ENCODE peak calls at places on chromosomes 16 and 17, in seven cellular contexts. S, K, Z, W, V, A and P are unnamed samples.

GRCh38 chr17:45290269-45290765 is 26.5 kb downstream of the MAP3K14 start:
- DNase-seq in Z (peak; percentile 14), S (no peak), A (no peak), W (no peak), K (no peak), V (no peak), P (no peak)

GRCh38 chr17:44707755-44708400 is 587 bp upstream of the DBF4B start:
- DNase-seq in K (no peak), W (no peak), V (no peak), Z (no peak), A (no peak), S (no peak), P (no peak)

GRCh38 chr16:4869147-4869790 is 22.0 kb downstream of the UBN1 start:
- DNase-seq in A (no peak), K (peak; percentile 72), W (peak; percentile 59), Z (peak; percentile 52), V (no peak), S (no peak), P (no peak)

GRCh38 chr17:70906808-70907207 is 737.5 kb downstream of the KCNJ2 start:
- DNase-seq in S (no peak), V (peak; percentile 87), W (no peak), A (no peak), Z (no peak), K (no peak), P (no peak)

GRCh38 chr16:68645494-68646388 is 631 bp downstream of the CDH3 start:
- DNase-seq in A (no peak), S (no peak), W (no peak), K (peak; percentile 26), Z (no peak), V (no peak), P (no peak)

GRCh38 chr16:29985271-29985811 is 10.1 kb downstream of the HIRIP3 start:
- DNase-seq in A (no peak), Z (no peak), V (no peak), W (no peak), S (no peak), K (no peak), P (no peak)

GRCh38 chr16:11170696-11171447 is 85.1 kb downstream of the SOCS1 start:
- DNase-seq in V (no peak), W (no peak), S (no peak), Z (no peak), A (no peak), K (no peak), P (no peak)

GRCh38 chr16:50244504-50245416 is 21.6 kb upstream of the ADCY7 start:
- DNase-seq in V (no peak), K (no peak), W (no peak), A (no peak), Z (no peak), S (no peak), P (no peak)

GRCh38 chr17:82105882-82106696 is 8.1 kb upstream of the FASN start:
- DNase-seq in Z (peak; percentile 54), K (peak; percentile 71), S (peak; percentile 31), A (no peak), W (peak; percentile 83), V (peak; percentile 35), P (peak; percentile 64)

GRCh38 chr17:59332890-59333377 is 1.5 kb downstream of the YPEL2 start:
- DNase-seq in S (no peak), Z (peak; percentile 48), V (no peak), K (peak; percentile 48), A (no peak), W (peak; percentile 33), P (no peak)

GRCh38 chr17:62062313-62062712 is 2.8 kb downstream of the MED13 start:
- DNase-seq in K (no peak), A (no peak), S (no peak), Z (no peak), W (no peak), V (peak; percentile 40), P (no peak)

GRCh38 chr17:6548034-6548433 is 8.3 kb downstream of the PITPNM3 start:
- DNase-seq in V (peak; percentile 7), K (no peak), A (no peak), Z (no peak), W (no peak), S (no peak), P (no peak)

GRCh38 chr17:58525239-58525638 is 10.8 kb upstream of the MTMR4 start:
- DNase-seq in Z (peak; percentile 66), S (no peak), A (no peak), V (peak; percentile 90), K (peak; percentile 38), W (no peak), P (peak; percentile 30)

GRCh38 chr16:10349851-10350250 is 36.0 kb upstream of the ATF7IP2 start:
- DNase-seq in A (no peak), V (no peak), S (no peak), W (no peak), K (no peak), Z (no peak), P (no peak)

GRCh38 chr16:84467256-84467655 is 37.2 kb downstream of the MEAK7 start:
- DNase-seq in V (no peak), K (no peak), W (no peak), Z (no peak), A (peak; percentile 9), S (no peak), P (no peak)
- H3K4me1 ChIP-seq in V (no peaks in the 10 kb centered on the region), K (no peaks in the 10 kb centered on the region), W (no peaks in the 10 kb centered on the region), Z (no peaks in the 10 kb centered on the region), A (no peaks in the 10 kb centered on the region), S (no peaks in the 10 kb centered on the region), P (no peaks in the 10 kb centered on the region)

DNA sequence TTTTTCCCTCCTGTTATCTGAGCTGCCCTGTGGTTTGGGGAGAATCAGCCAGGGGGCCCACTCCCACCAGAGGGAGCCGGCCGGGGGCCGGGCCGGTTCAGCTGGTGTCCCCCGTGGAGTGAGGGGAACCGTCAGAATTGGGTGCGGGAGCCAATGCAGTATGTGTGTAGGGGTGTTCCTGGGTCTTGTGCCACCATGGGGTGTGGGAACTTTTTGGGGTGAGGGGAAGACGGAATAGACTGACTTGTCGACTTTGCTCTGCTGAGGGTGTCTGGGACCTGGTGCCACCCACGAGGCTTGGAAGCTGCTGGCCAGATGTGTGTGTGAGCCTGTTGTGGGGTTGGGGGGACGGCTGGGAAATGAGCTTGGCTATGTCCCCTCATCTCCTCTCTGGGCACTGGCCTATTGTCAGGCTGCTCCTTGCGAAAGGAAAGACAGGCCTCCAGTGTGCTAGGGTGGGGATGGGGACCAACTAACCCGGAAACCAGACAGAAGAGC is 9.9 kb downstream of the RARA start:
- DNase-seq in K (no peak), A (no peak), V (no peak), Z (peak; percentile 23), S (peak; percentile 23), W (no peak), P (no peak)
- H3K4me1 ChIP-seq in K (peaks cover 92% of the 10 kb centered on the region), A (peaks cover 86% of the 10 kb centered on the region), V (peaks cover 60% of the 10 kb centered on the region), Z (peaks cover 72% of the 10 kb centered on the region), S (peaks cover 75% of the 10 kb centered on the region), W (peaks cover 94% of the 10 kb centered on the region), P (peaks cover 52% of the 10 kb centered on the region)

GRCh38 chr16:70523621-70524405 is at the start of gene SF3B3:
- DNase-seq in V (no peak), A (no peak), S (peak; percentile 71), W (peak; percentile 69), K (peak; percentile 77), Z (peak; percentile 72), P (peak; percentile 83)

GRCh38 chr16:70522216-70523000 is 946 bp downstream of the COG4 start:
- DNase-seq in V (no peak), K (no peak), W (no peak), A (no peak), S (no peak), Z (no peak), P (no peak)

GRCh38 chr16:70526403-70526802 is 2.8 kb downstream of the SF3B3 start:
- DNase-seq in V (no peak), W (no peak), A (no peak), S (no peak), K (no peak), Z (no peak), P (no peak)

GRCh38 chr16:70520612-70521297 is 2.6 kb downstream of the COG4 start:
- DNase-seq in W (no peak), V (peak; percentile 61), K (no peak), S (no peak), Z (no peak), A (no peak), P (peak; percentile 33)

GRCh38 chr16:70523013-70523620 is at the start of gene COG4:
- DNase-seq in A (peak; percentile 32), S (peak; percentile 72), V (peak; percentile 78), Z (peak; percentile 84), W (peak; percentile 86), K (peak; percentile 88), P (peak; percentile 92)
- H3K4me1 ChIP-seq in A (peaks cover 26% of the 10 kb centered on the region), S (peaks cover 40% of the 10 kb centered on the region), V (peaks cover 10% of the 10 kb centered on the region), Z (peaks cover 20% of the 10 kb centered on the region), W (peaks cover 61% of the 10 kb centered on the region), K (peaks cover 38% of the 10 kb centered on the region), P (peaks cover 27% of the 10 kb centered on the region)

DNA sequence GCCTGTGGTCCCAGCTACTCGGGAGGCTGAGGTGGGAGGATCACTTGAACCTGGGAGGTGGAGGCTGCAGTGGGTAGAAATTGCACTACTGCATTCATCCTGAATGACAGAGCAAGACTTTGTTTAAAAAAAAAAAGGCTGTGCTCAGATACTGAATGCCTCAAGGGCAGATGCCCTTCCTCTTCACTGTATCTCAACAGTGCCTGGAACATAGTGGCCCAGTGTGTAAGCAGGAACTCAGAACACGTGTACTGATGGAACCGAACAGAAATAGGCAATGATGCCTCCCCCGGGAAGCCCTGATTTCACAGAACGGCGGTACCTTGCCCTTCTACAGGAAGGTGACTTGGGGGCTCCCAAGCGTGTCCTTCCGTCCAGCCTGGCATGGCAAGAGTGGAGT is 46.8 kb downstream of the PLXDC1 start:
- DNase-seq in Z (no peak), W (no peak), S (no peak), V (no peak), K (no peak), A (no peak), P (no peak)
- H3K4me1 ChIP-seq in Z (no peaks in the 10 kb centered on the region), W (peaks cover 22% of the 10 kb centered on the region), S (no peaks in the 10 kb centered on the region), V (peaks cover 5% of the 10 kb centered on the region), K (peaks cover 14% of the 10 kb centered on the region), A (no peaks in the 10 kb centered on the region), P (peaks cover 7% of the 10 kb centered on the region)

GRCh38 chr17:8865811-8866210 is 1.7 kb downstream of the PIK3R6 start:
- DNase-seq in V (no peak), A (no peak), Z (no peak), W (no peak), K (no peak), S (no peak), P (no peak)
- H3K4me1 ChIP-seq in V (no peaks in the 10 kb centered on the region), A (peaks cover 14% of the 10 kb centered on the region), Z (no peaks in the 10 kb centered on the region), W (no peaks in the 10 kb centered on the region), K (peaks cover 9% of the 10 kb centered on the region), S (peaks cover 7% of the 10 kb centered on the region), P (no peaks in the 10 kb centered on the region)

GRCh38 chr16:84752600-84752999 is 52.8 kb downstream of the USP10 start:
- DNase-seq in W (no peak), K (no peak), S (no peak), A (no peak), Z (no peak), V (no peak), P (no peak)

GRCh38 chr16:84749815-84750214 is 50.0 kb downstream of the USP10 start:
- DNase-seq in K (no peak), S (no peak), A (no peak), W (no peak), V (no peak), Z (no peak), P (no peak)

GRCh38 chr16:84749072-84749471 is 49.3 kb downstream of the USP10 start:
- DNase-seq in V (no peak), Z (no peak), A (no peak), K (no peak), W (no peak), S (no peak), P (no peak)

GRCh38 chr16:84751947-84752346 is 52.1 kb downstream of the USP10 start:
- DNase-seq in S (no peak), Z (no peak), A (no peak), W (no peak), K (no peak), V (no peak), P (no peak)

GRCh38 chr16:84751241-84751640 is 51.4 kb downstream of the USP10 start:
- DNase-seq in W (no peak), Z (no peak), A (no peak), K (no peak), S (no peak), V (no peak), P (no peak)
- H3K4me1 ChIP-seq in W (peaks cover 71% of the 10 kb centered on the region), Z (peaks cover 14% of the 10 kb centered on the region), A (peaks cover 23% of the 10 kb centered on the region), K (peaks cover 14% of the 10 kb centered on the region), S (peaks cover 10% of the 10 kb centered on the region), V (peaks cover 11% of the 10 kb centered on the region), P (peaks cover 21% of the 10 kb centered on the region)